ENCODE peak calls at places on chromosomes 3 and 15, in six cellular contexts. L, Y, E, Z, F and M are unnamed samples.

GRCh38 chr3:183122257-183122932 is 23.1 kb upstream of the MCCC1 start:
- DNase-seq in F (peak), Y (peak), Z (no peak), L (no peak), E (no peak), M (peak)

GRCh38 chr15:58547628-58548307 is 116.0 kb downstream of the LIPC start:
- DNase-seq in Y (no peak), E (no peak), Z (no peak), F (no peak), L (no peak), M (no peak)

GRCh38 chr3:127387556-127388153 is 99.8 kb upstream of the PRR20G start:
- DNase-seq in Y (no peak), F (no peak), L (no peak), Z (no peak), E (no peak), M (no peak)

GRCh38 chr3:69090021-69090420 is 5.3 kb downstream of the ARL6IP5 start:
- DNase-seq in L (no peak), Y (peak), Z (no peak), F (no peak), E (no peak), M (peak)

GRCh38 chr3:184761120-184761841 is 49.4 kb upstream of the MAGEF1 start:
- DNase-seq in Z (no peak), E (no peak), F (no peak), Y (peak), L (no peak), M (peak)

GRCh38 chr3:160296591-160296990 is 71.4 kb downstream of the C3orf80 start:
- DNase-seq in L (no peak), Y (peak), Z (no peak), F (no peak), E (no peak), M (peak)

GRCh38 chr15:86154705-86155104 is 75.0 kb downstream of the AGBL1 start:
- DNase-seq in L (no peak), Z (no peak), E (no peak), F (no peak), Y (no peak), M (no peak)

GRCh38 chr3:186525369-186526255 is 18.6 kb downstream of the CRYGS start:
- DNase-seq in E (no peak), F (no peak), L (no peak), Z (no peak), Y (no peak), M (no peak)

GRCh38 chr3:104992618-104993017 is 374.1 kb upstream of the ALCAM start:
- DNase-seq in Y (no peak), E (no peak), F (no peak), L (no peak), Z (no peak), M (no peak)

GRCh38 chr3:89098964-89099585 is 8.3 kb upstream of the EPHA3 start:
- DNase-seq in E (no peak), Z (no peak), L (no peak), Y (peak), F (peak), M (peak)

GRCh38 chr3:125154800-125155269 is 57.7 kb downstream of the SLC12A8 start:
- DNase-seq in L (no peak), F (no peak), Z (no peak), Y (no peak), E (no peak), M (no peak)

GRCh38 chr3:167862104-167862785 is 126.7 kb downstream of the SERPINI1 start:
- DNase-seq in E (no peak), Y (no peak), Z (no peak), F (no peak), L (no peak), M (no peak)

GRCh38 chr3:151146071-151146730 is 56.8 kb downstream of the GPR171 start:
- DNase-seq in E (peak), Z (peak), F (peak), L (peak), Y (peak), M (peak)

GRCh38 chr15:83248151-83248851 is 36.2 kb downstream of the BNC1 start:
- DNase-seq in F (peak), L (no peak), Y (peak), Z (no peak), E (no peak), M (peak)

GRCh38 chr15:90184786-90185704 is 16.1 kb upstream of the SEMA4B start:
- DNase-seq in Y (peak), F (no peak), Z (peak), L (peak), E (peak), M (no peak)

GRCh38 chr15:31258260-31258659 is 68.4 kb upstream of the KLF13 start:
- DNase-seq in E (no peak), Z (no peak), Y (no peak), L (no peak), F (no peak), M (no peak)

GRCh38 chr15:38699633-38700230 is 135.1 kb upstream of the RASGRP1 start:
- DNase-seq in Y (peak), E (peak), L (peak), Z (peak), F (peak), M (peak)

GRCh38 chr3:29382399-29382798 is 101.5 kb downstream of the RBMS3 start:
- DNase-seq in L (no peak), E (no peak), F (no peak), Z (no peak), Y (peak), M (no peak)